ENCODE peak calls at places on chromosomes 6 and 20, in six cellular contexts. One of them, this sample, is unnamed. For H3K27me3, the result is how much of the 10 kb centered on the place peaks cover.

GRCh38 chr6:136104556-136104955 is 145.6 kb downstream of the MTFR2 start:
- DNase-seq in Peyer's patch: no peak
- DNase-seq in transverse colon: no peak
- DNase-seq in right lobe of liver: no peak
- DNase-seq in esophagus squamous epithelium: no peak
- DNase-seq in heart left ventricle: no peak
- DNase-seq in this sample: no peak

GRCh38 chr6:35596448-35597442 is 84.0 kb upstream of the TULP1 start:
- DNase-seq in Peyer's patch: no peak
- DNase-seq in transverse colon: no peak
- DNase-seq in right lobe of liver: no peak
- DNase-seq in esophagus squamous epithelium: no peak
- DNase-seq in heart left ventricle: no peak
- DNase-seq in this sample: no peak

GRCh38 chr6:126103993-126104392 is 117.7 kb downstream of the TRMT11 start:
- DNase-seq in Peyer's patch: no peak
- DNase-seq in transverse colon: no peak
- DNase-seq in right lobe of liver: no peak
- DNase-seq in esophagus squamous epithelium: no peak
- DNase-seq in heart left ventricle: no peak
- DNase-seq in this sample: no peak

GRCh38 chr6:163533443-163533842 is 118.9 kb downstream of the QKI start:
- DNase-seq in Peyer's patch: no peak
- DNase-seq in transverse colon: no peak
- DNase-seq in right lobe of liver: no peak
- DNase-seq in esophagus squamous epithelium: no peak
- DNase-seq in heart left ventricle: no peak
- DNase-seq in this sample: no peak

GRCh38 chr6:145733770-145734169 is 1.6 kb downstream of the EPM2A start:
- DNase-seq in Peyer's patch: no peak
- DNase-seq in transverse colon: no peak
- DNase-seq in right lobe of liver: no peak
- DNase-seq in esophagus squamous epithelium: no peak
- DNase-seq in heart left ventricle: no peak
- DNase-seq in this sample: no peak

GRCh38 chr6:89359561-89359960 is 7.0 kb upstream of the UBE2J1 start:
- DNase-seq in Peyer's patch: no peak
- DNase-seq in transverse colon: no peak
- DNase-seq in right lobe of liver: no peak
- DNase-seq in esophagus squamous epithelium: no peak
- DNase-seq in heart left ventricle: no peak
- DNase-seq in this sample: no peak

GRCh38 chr6:99151634-99152344 is 197.7 kb downstream of the FAXC start:
- DNase-seq in Peyer's patch: peak
- DNase-seq in transverse colon: peak
- DNase-seq in right lobe of liver: no peak
- DNase-seq in esophagus squamous epithelium: no peak
- DNase-seq in heart left ventricle: no peak
- DNase-seq in this sample: no peak

GRCh38 chr6:165984743-165985142 is 182.9 kb downstream of the TBXT start:
- DNase-seq in Peyer's patch: no peak
- DNase-seq in transverse colon: no peak
- DNase-seq in right lobe of liver: no peak
- DNase-seq in esophagus squamous epithelium: no peak
- DNase-seq in heart left ventricle: no peak
- DNase-seq in this sample: no peak

GRCh38 chr6:72857791-72858190 is 235.9 kb downstream of the KCNQ5 start:
- DNase-seq in Peyer's patch: no peak
- DNase-seq in transverse colon: no peak
- DNase-seq in right lobe of liver: no peak
- DNase-seq in esophagus squamous epithelium: no peak
- DNase-seq in heart left ventricle: no peak
- DNase-seq in this sample: no peak

GRCh38 chr6:9745966-9746365 is 668.9 kb downstream of the TFAP2A start:
- DNase-seq in Peyer's patch: no peak
- DNase-seq in transverse colon: no peak
- DNase-seq in right lobe of liver: no peak
- DNase-seq in esophagus squamous epithelium: no peak
- DNase-seq in heart left ventricle: no peak
- DNase-seq in this sample: no peak

GRCh38 chr20:25233016-25233772 is 14.7 kb upstream of the PYGB start:
- DNase-seq in Peyer's patch: peak
- DNase-seq in transverse colon: peak
- DNase-seq in right lobe of liver: peak
- DNase-seq in esophagus squamous epithelium: no peak
- DNase-seq in heart left ventricle: no peak
- DNase-seq in this sample: no peak

GRCh38 chr6:140857734-140858380 is 1274.9 kb upstream of the GJE1 start:
- DNase-seq in Peyer's patch: no peak
- DNase-seq in transverse colon: no peak
- DNase-seq in right lobe of liver: no peak
- DNase-seq in esophagus squamous epithelium: no peak
- DNase-seq in heart left ventricle: no peak
- DNase-seq in this sample: no peak

GRCh38 chr6:46290916-46291633 is 120.3 kb upstream of the ENPP5 start:
- DNase-seq in Peyer's patch: no peak
- DNase-seq in transverse colon: no peak
- DNase-seq in right lobe of liver: no peak
- DNase-seq in esophagus squamous epithelium: no peak
- DNase-seq in heart left ventricle: no peak
- DNase-seq in this sample: no peak

GRCh38 chr6:143267740-143268139 is 182.8 kb downstream of the ADAT2 start:
- DNase-seq in Peyer's patch: no peak
- DNase-seq in transverse colon: no peak
- DNase-seq in right lobe of liver: no peak
- DNase-seq in esophagus squamous epithelium: no peak
- DNase-seq in heart left ventricle: no peak
- DNase-seq in this sample: no peak

GRCh38 chr6:15410126-15410391 is 164.2 kb downstream of the JARID2 start:
- DNase-seq in Peyer's patch: no peak
- DNase-seq in transverse colon: no peak
- DNase-seq in right lobe of liver: no peak
- DNase-seq in esophagus squamous epithelium: no peak
- DNase-seq in heart left ventricle: no peak
- DNase-seq in this sample: no peak

GRCh38 chr6:128339635-128340436 is 180.6 kb downstream of the PTPRK start:
- DNase-seq in Peyer's patch: no peak
- DNase-seq in transverse colon: no peak
- DNase-seq in right lobe of liver: no peak
- DNase-seq in esophagus squamous epithelium: no peak
- DNase-seq in heart left ventricle: no peak
- DNase-seq in this sample: no peak

GRCh38 chr20:33415948-33416347 is 14.6 kb upstream of the CDK5RAP1 start:
- DNase-seq in Peyer's patch: no peak
- DNase-seq in transverse colon: no peak
- DNase-seq in right lobe of liver: no peak
- DNase-seq in esophagus squamous epithelium: no peak
- DNase-seq in heart left ventricle: no peak
- DNase-seq in this sample: peak

GRCh38 chr6:5090603-5091002 is 5.5 kb downstream of the PPP1R3G start:
- DNase-seq in Peyer's patch: no peak
- DNase-seq in transverse colon: no peak
- DNase-seq in right lobe of liver: no peak
- DNase-seq in esophagus squamous epithelium: no peak
- DNase-seq in heart left ventricle: no peak
- DNase-seq in this sample: no peak

GRCh38 chr6:5086294-5086890 is 1.3 kb downstream of the PPP1R3G start:
- DNase-seq in Peyer's patch: no peak
- DNase-seq in transverse colon: no peak
- DNase-seq in right lobe of liver: no peak
- DNase-seq in esophagus squamous epithelium: no peak
- DNase-seq in heart left ventricle: no peak
- DNase-seq in this sample: no peak

GRCh38 chr6:5087389-5087788 is 2.2 kb downstream of the PPP1R3G start:
- DNase-seq in Peyer's patch: no peak
- DNase-seq in transverse colon: peak
- DNase-seq in right lobe of liver: peak
- DNase-seq in esophagus squamous epithelium: no peak
- DNase-seq in heart left ventricle: peak
- DNase-seq in this sample: no peak

GRCh38 chr6:5089821-5090449 is 4.8 kb downstream of the PPP1R3G start:
- DNase-seq in Peyer's patch: no peak
- DNase-seq in transverse colon: no peak
- DNase-seq in right lobe of liver: no peak
- DNase-seq in esophagus squamous epithelium: no peak
- DNase-seq in heart left ventricle: no peak
- DNase-seq in this sample: no peak

DNA sequence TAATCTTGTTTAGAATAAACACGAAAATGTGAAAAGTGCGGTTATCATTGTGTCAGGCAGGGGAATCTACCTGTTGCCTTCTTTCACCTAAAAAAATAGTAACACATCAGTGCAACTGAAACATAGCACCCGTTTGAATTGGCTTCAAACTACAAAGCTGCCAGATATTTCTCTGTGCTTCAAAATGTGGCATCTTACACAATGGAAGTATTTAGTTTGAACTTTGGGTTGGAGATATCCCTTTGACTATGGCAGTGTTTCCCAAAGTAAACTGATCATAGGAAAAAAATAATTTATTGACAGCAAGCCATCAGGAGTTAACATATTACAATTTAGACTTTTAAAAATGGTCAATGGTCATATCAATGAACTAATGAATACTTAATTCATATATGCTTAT is 3.6 kb downstream of the PPP1R3G start:
- DNase-seq in Peyer's patch: no peak
- DNase-seq in transverse colon: no peak
- DNase-seq in right lobe of liver: no peak
- DNase-seq in esophagus squamous epithelium: no peak
- DNase-seq in heart left ventricle: no peak
- DNase-seq in this sample: no peak
- H3K27me3 ChIP-seq in Peyer's patch: under half
- H3K27me3 ChIP-seq in transverse colon: under half
- H3K27me3 ChIP-seq in right lobe of liver: under half
- H3K27me3 ChIP-seq in esophagus squamous epithelium: under half
- H3K27me3 ChIP-seq in heart left ventricle: under half
- H3K27me3 ChIP-seq in this sample: under half

DNA sequence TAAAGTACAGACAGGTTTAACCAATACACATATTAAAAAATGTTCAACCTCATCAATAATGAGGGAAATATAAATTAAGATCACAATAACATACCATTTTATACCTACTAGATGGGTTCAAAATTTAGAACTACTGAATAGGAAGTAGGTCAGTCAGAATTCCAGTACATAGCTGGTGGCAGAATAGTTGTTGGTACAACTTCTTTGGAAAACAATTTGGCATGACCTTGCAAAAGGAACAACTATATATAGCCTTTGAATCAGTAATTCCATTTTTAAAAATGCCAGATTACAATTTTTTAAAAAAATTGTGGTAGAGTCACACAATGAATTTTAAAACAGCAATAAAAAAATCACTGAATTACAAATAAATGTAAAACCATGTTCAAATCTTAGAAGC is 165.6 kb downstream of the CDK19 start:
- DNase-seq in Peyer's patch: no peak
- DNase-seq in transverse colon: no peak
- DNase-seq in right lobe of liver: no peak
- DNase-seq in esophagus squamous epithelium: no peak
- DNase-seq in heart left ventricle: no peak
- DNase-seq in this sample: no peak
- H3K27ac ChIP-seq in Peyer's patch: no peak
- H3K27ac ChIP-seq in transverse colon: no peak
- H3K27ac ChIP-seq in right lobe of liver: no peak
- H3K27ac ChIP-seq in esophagus squamous epithelium: no peak
- H3K27ac ChIP-seq in heart left ventricle: no peak
- H3K27ac ChIP-seq in this sample: no peak

GRCh38 chr6:44110966-44111365 is 16.3 kb downstream of the MRPL14 start:
- DNase-seq in Peyer's patch: no peak
- DNase-seq in transverse colon: no peak
- DNase-seq in right lobe of liver: no peak
- DNase-seq in esophagus squamous epithelium: no peak
- DNase-seq in heart left ventricle: no peak
- DNase-seq in this sample: no peak

GRCh38 chr6:44107017-44107416 is 20.2 kb downstream of the MRPL14 start:
- DNase-seq in Peyer's patch: no peak
- DNase-seq in transverse colon: no peak
- DNase-seq in right lobe of liver: no peak
- DNase-seq in esophagus squamous epithelium: no peak
- DNase-seq in heart left ventricle: no peak
- DNase-seq in this sample: no peak

GRCh38 chr6:44110005-44110681 is 17.1 kb downstream of the MRPL14 start:
- DNase-seq in Peyer's patch: no peak
- DNase-seq in transverse colon: no peak
- DNase-seq in right lobe of liver: no peak
- DNase-seq in esophagus squamous epithelium: no peak
- DNase-seq in heart left ventricle: no peak
- DNase-seq in this sample: no peak

GRCh38 chr6:44108471-44108870 is 18.8 kb downstream of the MRPL14 start:
- DNase-seq in Peyer's patch: no peak
- DNase-seq in transverse colon: no peak
- DNase-seq in right lobe of liver: no peak
- DNase-seq in esophagus squamous epithelium: no peak
- DNase-seq in heart left ventricle: no peak
- DNase-seq in this sample: no peak

DNA sequence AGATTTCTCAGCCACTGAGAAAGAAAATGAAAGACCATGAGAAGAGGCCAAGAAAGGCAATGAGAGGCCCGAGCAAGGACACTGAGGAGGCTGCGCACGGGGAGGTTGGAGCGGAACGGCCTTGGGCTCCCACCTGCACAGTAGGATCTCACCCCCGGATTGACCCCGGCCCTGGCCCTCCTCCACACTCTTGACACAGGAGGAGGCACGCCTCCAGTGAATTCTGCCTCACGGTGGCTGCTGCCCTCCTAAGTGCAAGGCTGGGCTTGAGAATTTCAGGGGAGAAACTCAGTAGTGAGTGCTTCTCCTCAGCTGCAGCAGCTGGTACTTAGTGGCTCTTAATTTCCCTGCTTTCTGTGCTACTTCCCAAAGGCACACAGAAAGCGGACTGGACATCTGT is 18.0 kb downstream of the MRPL14 start:
- DNase-seq in Peyer's patch: no peak
- DNase-seq in transverse colon: no peak
- DNase-seq in right lobe of liver: no peak
- DNase-seq in esophagus squamous epithelium: no peak
- DNase-seq in heart left ventricle: no peak
- DNase-seq in this sample: no peak
- TF ChIP-seq POLR2A in Peyer's patch: no peak
- TF ChIP-seq POLR2A in transverse colon: no peak
- TF ChIP-seq POLR2A in right lobe of liver: no peak
- TF ChIP-seq POLR2A in esophagus squamous epithelium: no peak
- TF ChIP-seq POLR2A in heart left ventricle: no peak
- TF ChIP-seq POLR2A in this sample: no peak

GRCh38 chr6:13808806-13809205 is 5.6 kb downstream of the MCUR1 start:
- DNase-seq in Peyer's patch: no peak
- DNase-seq in transverse colon: no peak
- DNase-seq in right lobe of liver: no peak
- DNase-seq in esophagus squamous epithelium: no peak
- DNase-seq in heart left ventricle: no peak
- DNase-seq in this sample: no peak
- H3K27me3 ChIP-seq in Peyer's patch: under half
- H3K27me3 ChIP-seq in transverse colon: under half
- H3K27me3 ChIP-seq in right lobe of liver: under half
- H3K27me3 ChIP-seq in esophagus squamous epithelium: under half
- H3K27me3 ChIP-seq in heart left ventricle: under half
- H3K27me3 ChIP-seq in this sample: under half